ENCODE peak calls at places on chromosomes 1 and 21, in four cellular contexts. D, O, R and Q are unnamed samples.

GRCh38 chr1:222243902-222244301 is 304.0 kb downstream of the HHIPL2 start:
- DNase-seq in D (no peak), O (no peak), R (no peak), Q (no peak)

GRCh38 chr1:229114781-229115417 is 156.0 kb upstream of the RAB4A start:
- DNase-seq in R (no peak), O (peak), D (no peak), Q (no peak)

GRCh38 chr21:14356771-14357170 is 26.2 kb downstream of the HSPA13 start:
- DNase-seq in D (no peak), O (no peak), R (no peak), Q (no peak)

GRCh38 chr1:108639899-108640560 is 20.9 kb downstream of the HENMT1 start:
- DNase-seq in D (no peak), O (peak), R (no peak), Q (no peak)

GRCh38 chr1:39892611-39893595 is 8.8 kb downstream of the MYCL start:
- DNase-seq in R (peak), D (peak), O (peak), Q (no peak)

GRCh38 chr1:33365560-33365997 is 44.7 kb upstream of the A3GALT2 start:
- DNase-seq in R (no peak), O (no peak), D (no peak), Q (no peak)

GRCh38 chr1:63674865-63675815 is 81.9 kb downstream of the PGM1 start:
- DNase-seq in R (no peak), O (no peak), D (no peak), Q (no peak)

GRCh38 chr1:67880056-67880601 is 46.9 kb upstream of the GNG12 start:
- DNase-seq in D (no peak), R (no peak), O (no peak), Q (no peak)

GRCh38 chr1:26482921-26483320 is 10.7 kb downstream of the HMGN2 start:
- DNase-seq in R (no peak), O (no peak), D (no peak), Q (no peak)

GRCh38 chr1:56787330-56787729 is 31.9 kb downstream of the FYB2 start:
- DNase-seq in O (no peak), R (no peak), D (no peak), Q (no peak)

GRCh38 chr1:226506021-226506420 is 42.5 kb upstream of the STUM start:
- DNase-seq in O (no peak), D (no peak), R (no peak), Q (no peak)

GRCh38 chr1:230469271-230469670 is 43.1 kb upstream of the PGBD5 start:
- DNase-seq in R (no peak), D (no peak), O (no peak), Q (no peak)
- TF ChIP-seq ELF4 in R (no peak), D (no peak), O (no peak), Q (no peak)

GRCh38 chr1:3172431-3173112 is 103.6 kb downstream of the PRDM16 start:
- DNase-seq in D (no peak), R (peak), O (no peak), Q (no peak)

GRCh38 chr1:3169621-3170356 is 100.8 kb downstream of the PRDM16 start:
- DNase-seq in O (no peak), R (no peak), D (no peak), Q (no peak)

GRCh38 chr1:3168678-3169077 is 99.7 kb downstream of the PRDM16 start:
- DNase-seq in R (no peak), O (no peak), D (no peak), Q (no peak)

GRCh38 chr1:3171761-3172160 is 102.8 kb downstream of the PRDM16 start:
- DNase-seq in O (no peak), R (no peak), D (no peak), Q (no peak)

GRCh38 chr1:3170566-3171453 is 101.8 kb downstream of the PRDM16 start:
- DNase-seq in D (no peak), R (no peak), O (peak), Q (peak)
- TF ChIP-seq ELF4 in D (no peak), R (no peak), O (no peak), Q (no peak)

GRCh38 chr1:6507037-6507428 is 15.6 kb upstream of the PLEKHG5 start:
- DNase-seq in R (no peak), D (no peak), O (no peak), Q (no peak)

GRCh38 chr1:6508876-6509602 is 17.6 kb upstream of the PLEKHG5 start:
- DNase-seq in R (no peak), O (no peak), D (no peak), Q (no peak)

GRCh38 chr1:6508154-6508875 is 16.8 kb upstream of the PLEKHG5 start:
- DNase-seq in D (no peak), O (no peak), R (no peak), Q (no peak)

GRCh38 chr1:6506210-6507036 is 15.0 kb upstream of the PLEKHG5 start:
- DNase-seq in D (no peak), R (no peak), O (no peak), Q (no peak)

DNA sequence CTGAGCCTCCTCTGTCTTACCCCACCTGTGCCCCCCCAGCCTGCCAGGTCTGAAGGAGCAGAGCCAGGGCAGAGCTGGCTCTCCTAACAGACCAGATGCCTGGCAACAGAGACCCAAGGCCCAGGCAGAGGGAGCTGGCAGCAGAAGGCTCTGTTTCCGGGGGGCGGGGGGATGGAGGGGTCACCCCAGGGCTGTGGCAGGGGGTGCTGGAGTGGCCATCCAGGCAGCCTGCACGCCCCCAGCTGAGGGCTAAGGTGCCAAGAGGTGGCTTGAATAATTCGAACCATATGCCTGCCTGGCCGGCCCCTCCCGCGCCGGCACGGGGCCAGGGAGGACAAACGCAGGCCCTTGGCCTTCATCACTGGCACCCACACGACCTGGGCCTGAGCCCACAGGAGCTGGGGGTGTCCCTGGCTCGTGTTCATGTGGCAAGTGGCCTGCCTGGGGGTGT is 16.0 kb upstream of the PLEKHG5 start:
- DNase-seq in R (no peak), D (no peak), O (no peak), Q (no peak)
- TF ChIP-seq ELF4 in R (no peak), D (no peak), O (no peak), Q (no peak)

DNA sequence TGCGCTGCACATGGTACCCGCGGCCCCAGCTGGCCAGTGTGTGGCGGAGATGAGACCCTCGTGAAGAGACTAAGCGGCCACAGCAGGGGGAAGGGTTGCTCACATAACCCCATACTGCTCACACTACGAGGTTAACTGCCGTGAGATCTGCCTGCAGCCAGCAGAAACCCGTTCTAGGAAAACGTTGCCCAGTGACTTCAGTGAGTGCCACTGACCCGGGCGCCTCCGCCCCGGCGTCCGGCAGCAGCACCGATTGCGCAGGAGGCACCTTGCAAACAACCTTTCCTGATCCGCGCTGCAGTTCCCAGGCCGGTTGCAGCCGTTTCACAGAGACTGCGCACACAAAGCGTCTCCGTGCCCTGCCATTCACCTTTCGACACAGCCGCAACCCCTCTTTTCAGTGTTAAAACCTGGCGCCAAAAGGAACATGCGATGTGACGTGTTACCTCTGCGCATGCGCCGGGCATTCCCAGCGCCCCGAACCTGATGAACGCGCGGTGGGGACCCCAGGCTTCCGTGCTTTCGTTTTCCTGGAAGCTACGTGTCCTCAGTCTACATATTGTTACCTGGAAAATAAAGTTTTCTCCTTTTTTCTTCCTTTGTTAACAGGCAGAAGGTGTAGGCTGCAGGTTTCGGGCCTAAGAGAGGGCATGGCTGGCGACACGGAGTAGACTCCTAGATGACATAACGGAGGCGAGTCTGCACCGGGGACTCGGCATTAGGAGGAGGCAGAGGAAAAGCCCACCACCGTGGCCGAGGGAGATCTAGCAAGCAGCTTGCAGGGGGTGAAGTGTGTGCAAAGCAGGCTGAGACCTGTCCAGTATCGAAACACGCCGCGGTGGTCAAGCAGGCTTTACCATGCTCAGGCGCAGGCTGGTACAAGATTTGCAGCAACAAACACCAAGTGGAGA is 8.9 kb downstream of the VPS26C start:
- DNase-seq in R (no peak), O (peak), D (peak), Q (no peak)
- TF ChIP-seq ELF4 in R (no peak), O (no peak), D (no peak), Q (no peak)